ENCODE peak calls at places on chromosome 14, in five cellular contexts. F is activated T-helper 1 cell treated with Interleukin-2 at 50 U/mL for 16 hours, T is T follicular helper cell, U is left ventricle myocardium inferior, K is GM20000. G is an unnamed sample.

GRCh38 chr14:105989746-105990302 is 463.4 kb downstream of the TMEM121 start:
- DNase-seq in F (peak; percentile 11), T (no peak), U (no peak), K (no peak), G (no peak)

GRCh38 chr14:75147423-75148071 is 20.7 kb upstream of the NEK9 start:
- DNase-seq in F (no peak), T (no peak), U (peak; percentile 54), K (no peak), G (no peak)

GRCh38 chr14:103908580-103908979 is 19.7 kb upstream of the TDRD9 start:
- DNase-seq in F (no peak), T (no peak), U (no peak), K (no peak), G (no peak)

GRCh38 chr14:65006251-65006721 is 19.6 kb downstream of the FNTB start:
- DNase-seq in F (no peak), T (no peak), U (no peak), K (no peak), G (no peak)

GRCh38 chr14:37202265-37202664 is 4.5 kb downstream of the MIPOL1 start:
- DNase-seq in F (no peak), T (no peak), U (no peak), K (no peak), G (no peak)

GRCh38 chr14:99513946-99514551 is 32.8 kb downstream of the CCNK start:
- DNase-seq in F (no peak), T (no peak), U (no peak), K (no peak), G (no peak)

GRCh38 chr14:22395803-22396202 is 193.2 kb downstream of the DAD1 start:
- DNase-seq in F (no peak), T (no peak), U (no peak), K (no peak), G (no peak)

GRCh38 chr14:88463318-88463717 is 77.9 kb downstream of the SPATA7 start:
- DNase-seq in F (no peak), T (no peak), U (no peak), K (no peak), G (no peak)

GRCh38 chr14:68234101-68234905 is 414.7 kb downstream of the RAD51B start:
- DNase-seq in F (no peak), T (no peak), U (no peak), K (no peak), G (no peak)

GRCh38 chr14:24314377-24315193 is 3.3 kb downstream of the LTB4R start:
- DNase-seq in F (no peak), T (no peak), U (no peak), K (no peak), G (no peak)

GRCh38 chr14:99671230-99672224 is 12.6 kb upstream of the CYP46A1 start:
- DNase-seq in F (no peak), T (no peak), U (no peak), K (no peak), G (no peak)

GRCh38 chr14:103923863-103924262 is 4.4 kb upstream of the TDRD9 start:
- DNase-seq in F (no peak), T (no peak), U (peak; percentile 52), K (no peak), G (no peak)

GRCh38 chr14:101223561-101224162 is 320.1 kb upstream of the RTL1 start:
- DNase-seq in F (no peak), T (no peak), U (no peak), K (no peak), G (no peak)

GRCh38 chr14:24232645-24233537 is at the start of gene GMPR2:
- DNase-seq in F (no peak), T (no peak), U (no peak), K (peak; percentile 67), G (no peak)

GRCh38 chr14:68211886-68212285 is 392.3 kb downstream of the RAD51B start:
- DNase-seq in F (no peak), T (no peak), U (no peak), K (no peak), G (no peak)

GRCh38 chr14:102209224-102209966 is 69.7 kb downstream of the WDR20 start:
- DNase-seq in F (no peak), T (no peak), U (no peak), K (no peak), G (peak; percentile 52)

GRCh38 chr14:22549981-22550670 is 38.9 kb downstream of the DAD1 start:
- DNase-seq in F (peak; percentile 45), T (peak; percentile 57), U (no peak), K (peak; percentile 64), G (no peak)

GRCh38 chr14:30620178-30620577 is 1.9 kb upstream of the SCFD1 start:
- DNase-seq in F (no peak), T (no peak), U (no peak), K (peak; percentile 52), G (no peak)

GRCh38 chr14:101870273-101870939 is 94.0 kb upstream of the DYNC1H1 start:
- DNase-seq in F (no peak), T (no peak), U (no peak), K (no peak), G (no peak)

GRCh38 chr14:59511916-59512530 is 27.7 kb downstream of the JKAMP start:
- DNase-seq in F (no peak), T (no peak), U (no peak), K (peak; percentile 30), G (no peak)

GRCh38 chr14:63938198-63939005 is 85.6 kb downstream of the SYNE2 start:
- DNase-seq in F (no peak), T (no peak), U (no peak), K (peak; percentile 34), G (peak; percentile 42)

GRCh38 chr14:61196034-61196433 is 85.1 kb downstream of the TMEM30B start:
- DNase-seq in F (no peak), T (no peak), U (no peak), K (no peak), G (no peak)

GRCh38 chr14:95765016-95765415 is 51.1 kb upstream of the TCL1A start:
- DNase-seq in F (no peak), T (no peak), U (no peak), K (no peak), G (no peak)

GRCh38 chr14:90969493-90970166 is 90.8 kb downstream of the RPS6KA5 start:
- DNase-seq in F (no peak), T (no peak), U (no peak), K (no peak), G (no peak)

GRCh38 chr14:68549966-68550705 is 242.7 kb downstream of the ZFP36L1 start:
- DNase-seq in F (no peak), T (no peak), U (no peak), K (no peak), G (no peak)

GRCh38 chr14:77063581-77064289 is 34.3 kb upstream of the CIPC start:
- DNase-seq in F (no peak), T (no peak), U (no peak), K (no peak), G (no peak)

GRCh38 chr14:60893916-60894315 is 87.0 kb downstream of the TRMT5 start:
- DNase-seq in F (no peak), T (no peak), U (no peak), K (no peak), G (no peak)

GRCh38 chr14:31060253-31060875 is 34.2 kb upstream of the STRN3 start:
- DNase-seq in F (no peak), T (no peak), U (no peak), K (no peak), G (no peak)

GRCh38 chr14:60640859-60641721 is 8.2 kb downstream of the SIX1 start:
- DNase-seq in F (no peak), T (no peak), U (no peak), K (peak; percentile 7), G (no peak)

GRCh38 chr14:75222208-75222701 is 45.8 kb upstream of the TMED10 start:
- DNase-seq in F (no peak), T (no peak), U (peak; percentile 18), K (peak; percentile 51), G (peak; percentile 19)

GRCh38 chr14:56487761-56488160 is 91.8 kb upstream of the TMEM260 start:
- DNase-seq in F (no peak), T (no peak), U (no peak), K (no peak), G (peak; percentile 6)

GRCh38 chr14:46580941-46581671 is 70.5 kb downstream of the RPL10L start:
- DNase-seq in F (no peak), T (no peak), U (no peak), K (peak; percentile 8), G (peak; percentile 12)

GRCh38 chr14:104100171-104101085 is 14.9 kb downstream of the ASPG start:
- DNase-seq in F (no peak), T (no peak), U (peak; percentile 8), K (no peak), G (no peak)

GRCh38 chr14:104969741-104970230 is 8.4 kb downstream of the AHNAK2 start:
- DNase-seq in F (no peak), T (no peak), U (no peak), K (no peak), G (no peak)

GRCh38 chr14:69685716-69686115 is 74.3 kb downstream of the SUSD6 start:
- DNase-seq in F (no peak), T (no peak), U (peak; percentile 73), K (no peak), G (no peak)

GRCh38 chr14:53531730-53532129 is 378.6 kb upstream of the DDHD1 start:
- DNase-seq in F (no peak), T (no peak), U (no peak), K (no peak), G (no peak)

GRCh38 chr14:106235356-106236159 is 709.2 kb downstream of the TMEM121 start:
- DNase-seq in F (no peak), T (no peak), U (no peak), K (no peak), G (no peak)

GRCh38 chr14:21940887-21941855 is 267.6 kb upstream of the OR4E1 start:
- DNase-seq in F (no peak), T (peak; percentile 17), U (no peak), K (no peak), G (peak; percentile 10)

GRCh38 chr14:84420236-84420635 is 1109.7 kb upstream of the FLRT2 start:
- DNase-seq in F (no peak), T (no peak), U (no peak), K (no peak), G (no peak)